ENCODE peak calls at places on chromosome 10, in eight cellular contexts. M, P, V, F, Y, Z, X and J are unnamed samples.

GRCh38 chr10:124648738-124649137 is 95.4 kb downstream of the FAM53B start:
- DNase-seq in Y (peak), X (peak), P (no peak), V (no peak), M (peak), F (peak), Z (peak), J (no peak)

GRCh38 chr10:112382539-112383235 is 8.8 kb downstream of the ACSL5 start:
- DNase-seq in X (no peak), P (no peak), M (no peak), Z (no peak), V (no peak), Y (no peak), F (no peak), J (no peak)

GRCh38 chr10:50396491-50397311 is 145.4 kb upstream of the ASAH2 start:
- DNase-seq in V (no peak), Z (no peak), X (no peak), P (no peak), F (no peak), Y (no peak), M (no peak), J (no peak)

GRCh38 chr10:119620241-119620753 is 23.5 kb upstream of the TIAL1 start:
- DNase-seq in X (no peak), Z (no peak), M (peak), P (no peak), Y (peak), F (no peak), V (no peak), J (no peak)

GRCh38 chr10:71627230-71627939 is 92.2 kb downstream of the C10orf105 start:
- DNase-seq in X (no peak), Y (peak), F (no peak), V (no peak), M (no peak), Z (no peak), P (no peak), J (no peak)

GRCh38 chr10:32950457-32951109 is 7.4 kb downstream of the ITGB1 start:
- DNase-seq in P (no peak), Y (no peak), Z (no peak), F (no peak), V (no peak), M (no peak), X (no peak), J (no peak)

GRCh38 chr10:130333185-130333584 is 197.0 kb downstream of the GLRX3 start:
- DNase-seq in V (no peak), P (no peak), F (no peak), X (no peak), Y (peak), M (no peak), Z (no peak), J (no peak)

GRCh38 chr10:63595072-63595471 is 73.9 kb downstream of the REEP3 start:
- DNase-seq in Y (no peak), Z (no peak), M (no peak), P (no peak), F (no peak), X (no peak), V (no peak), J (no peak)

GRCh38 chr10:131784363-131785120 is 116.3 kb upstream of the PPP2R2D start:
- DNase-seq in M (no peak), F (no peak), P (no peak), X (no peak), Y (no peak), Z (no peak), V (no peak), J (no peak)

GRCh38 chr10:67115972-67116371 is 190.1 kb downstream of the LRRTM3 start:
- DNase-seq in F (no peak), X (no peak), Y (no peak), Z (no peak), P (peak), V (no peak), M (no peak), J (no peak)

GRCh38 chr10:1625731-1626130 is 111.6 kb downstream of the ADARB2 start:
- DNase-seq in M (no peak), P (no peak), Y (no peak), Z (no peak), F (no peak), X (no peak), V (no peak), J (peak)

GRCh38 chr10:67837519-67838314 is at the start of gene DNAJC12:
- DNase-seq in M (no peak), F (no peak), P (peak), X (no peak), Z (no peak), V (no peak), Y (peak), J (no peak)

GRCh38 chr10:33743429-33743857 is 409.0 kb upstream of the NRP1 start:
- DNase-seq in P (no peak), F (no peak), X (peak), Y (no peak), Z (peak), M (no peak), V (no peak), J (no peak)

GRCh38 chr10:18202600-18203150 is 62.5 kb downstream of the CACNB2 start:
- DNase-seq in V (no peak), P (no peak), M (no peak), F (no peak), X (no peak), Y (no peak), Z (no peak), J (no peak)

GRCh38 chr10:94146313-94146712 is 152.6 kb downstream of the PLCE1 start:
- DNase-seq in P (no peak), X (no peak), Y (no peak), V (no peak), M (no peak), Z (no peak), F (no peak), J (no peak)

GRCh38 chr10:84715911-84716310 is 387.5 kb downstream of the CCSER2 start:
- DNase-seq in Y (peak), P (peak), X (no peak), F (no peak), Z (peak), V (no peak), M (no peak), J (no peak)

GRCh38 chr10:35555962-35556930 is 48.9 kb upstream of the GJD4 start:
- DNase-seq in P (no peak), Y (no peak), X (no peak), M (no peak), F (no peak), V (no peak), Z (no peak), J (no peak)

GRCh38 chr10:31977440-31978157 is 49.0 kb upstream of the ARHGAP12 start:
- DNase-seq in Z (no peak), V (no peak), Y (peak), X (no peak), F (no peak), P (no peak), M (no peak), J (no peak)

GRCh38 chr10:100934084-100934659 is 21.4 kb downstream of the SLF2 start:
- DNase-seq in M (no peak), P (no peak), Y (peak), F (no peak), Z (no peak), V (no peak), X (no peak), J (no peak)

GRCh38 chr10:73940634-73941221 is 29.8 kb downstream of the PLAU start:
- DNase-seq in X (no peak), P (peak), Y (peak), F (peak), Z (peak), V (peak), M (peak), J (peak)

GRCh38 chr10:60237977-60238376 is 151.7 kb downstream of the ANK3 start:
- DNase-seq in F (no peak), Z (no peak), Y (peak), P (no peak), X (peak), M (no peak), V (no peak), J (no peak)

GRCh38 chr10:90587081-90587491 is 270.8 kb downstream of the HTR7 start:
- DNase-seq in Z (no peak), X (no peak), P (peak), F (no peak), Y (no peak), M (no peak), V (no peak), J (no peak)

GRCh38 chr10:101625821-101626412 is 37.8 kb downstream of the DPCD start:
- DNase-seq in M (peak), P (no peak), X (no peak), Z (no peak), F (no peak), V (peak), Y (peak), J (no peak)

GRCh38 chr10:3067045-3067858 is at the start of gene PFKP:
- DNase-seq in F (no peak), M (peak), P (no peak), Z (peak), X (no peak), Y (peak), V (peak), J (peak)
- TF ChIP-seq POLR2A in F (peak), M (no peak), P (peak), Z (peak), X (peak), Y (peak), V (no peak), J (no peak)

GRCh38 chr10:99621454-99622246 is 1.4 kb upstream of the SLC25A28 start:
- DNase-seq in V (no peak), P (no peak), Z (no peak), Y (no peak), X (no peak), F (no peak), M (peak), J (no peak)

GRCh38 chr10:99620713-99621453 is 644 bp upstream of the SLC25A28 start:
- DNase-seq in X (peak), V (peak), Y (peak), M (peak), P (peak), Z (peak), F (peak), J (peak)

GRCh38 chr10:99623919-99624318 is 3.7 kb upstream of the SLC25A28 start:
- DNase-seq in P (no peak), V (no peak), M (no peak), Y (no peak), X (no peak), Z (no peak), F (no peak), J (no peak)

GRCh38 chr10:99619090-99619800 is 994 bp downstream of the SLC25A28 start:
- DNase-seq in Y (peak), M (no peak), P (no peak), Z (no peak), X (peak), F (no peak), V (no peak), J (no peak)

GRCh38 chr10:99619851-99620712 is at the start of gene SLC25A28:
- DNase-seq in F (peak), X (peak), V (peak), Y (peak), P (peak), M (peak), Z (peak), J (peak)
- TF ChIP-seq POLR2A in F (no peak), X (no peak), V (no peak), Y (no peak), P (no peak), M (no peak), Z (no peak), J (no peak)

DNA sequence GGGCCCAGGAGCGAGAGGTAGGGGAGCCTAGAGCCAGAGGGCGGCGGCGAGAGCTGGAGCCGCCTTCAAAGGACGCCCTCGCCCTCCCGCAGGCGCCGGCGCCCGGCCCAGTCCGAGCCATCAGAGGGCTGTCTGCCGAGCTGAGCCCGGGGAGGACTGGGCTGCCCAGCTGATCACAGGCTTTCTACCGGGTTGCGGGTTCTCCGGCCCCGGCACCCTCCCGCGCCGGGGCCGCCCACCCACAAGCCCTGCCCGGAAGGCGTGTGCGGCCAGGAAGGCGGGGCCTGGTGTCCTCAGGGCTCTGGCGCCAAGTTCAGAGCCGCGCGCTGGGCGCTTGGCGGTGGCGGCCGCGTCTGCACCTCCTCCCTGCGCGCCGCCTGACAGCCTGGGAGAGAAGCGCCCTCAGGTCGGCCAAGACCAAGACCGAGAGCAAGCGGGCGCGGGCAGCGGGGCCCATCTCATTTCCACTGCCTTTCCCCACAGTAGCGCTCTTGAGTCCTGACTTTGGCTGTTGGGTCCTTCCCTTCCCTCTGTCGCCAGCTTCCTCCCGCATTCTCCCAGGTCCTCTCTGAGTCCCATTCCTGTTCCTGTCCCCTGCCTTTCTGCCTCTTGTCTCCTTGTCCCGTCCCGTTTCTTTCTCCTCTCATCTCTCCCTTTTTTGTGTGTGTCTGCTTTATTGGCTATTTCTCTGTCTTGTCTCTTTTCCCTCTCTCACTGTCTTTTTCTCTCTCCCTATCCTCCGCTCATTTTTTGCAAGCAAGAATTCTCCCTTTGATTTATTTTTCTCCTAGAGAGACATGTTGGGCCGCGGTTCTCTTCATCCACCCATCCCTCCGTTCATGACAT is 60.6 kb upstream of the MSMB start:
- DNase-seq in Z (peak), F (no peak), Y (peak), V (no peak), M (peak), X (no peak), P (peak), J (peak)
- TF ChIP-seq POLR2A in Z (no peak), F (no peak), Y (peak), V (no peak), M (no peak), X (no peak), P (peak), J (no peak)

GRCh38 chr10:110527731-110528171 is 30.0 kb downstream of the DUSP5 start:
- DNase-seq in Y (no peak), Z (no peak), M (no peak), X (no peak), F (no peak), P (no peak), V (no peak), J (peak)

GRCh38 chr10:110530131-110530831 is 32.6 kb downstream of the DUSP5 start:
- DNase-seq in V (peak), Y (no peak), M (peak), P (peak), Z (no peak), X (no peak), F (peak), J (peak)

GRCh38 chr10:110529596-110530011 is 31.9 kb downstream of the DUSP5 start:
- DNase-seq in M (no peak), V (no peak), Y (no peak), X (peak), P (no peak), F (no peak), Z (no peak), J (peak)

GRCh38 chr10:110525349-110526260 is 27.9 kb downstream of the DUSP5 start:
- DNase-seq in P (no peak), V (no peak), Z (no peak), F (no peak), M (no peak), Y (peak), X (no peak), J (no peak)

GRCh38 chr10:110528224-110528997 is 30.7 kb downstream of the DUSP5 start:
- DNase-seq in P (no peak), V (no peak), X (no peak), Y (no peak), M (no peak), F (no peak), Z (no peak), J (no peak)
- TF ChIP-seq POLR2A in P (no peak), V (no peak), X (no peak), Y (no peak), M (no peak), F (no peak), Z (no peak), J (no peak)

GRCh38 chr10:117004627-117005453 is at the start of gene SHTN1:
- DNase-seq in P (peak), F (peak), V (peak), X (no peak), Y (peak), Z (peak), M (peak), J (peak)
- TF ChIP-seq POLR2A in P (peak), F (no peak), V (no peak), X (no peak), Y (no peak), Z (peak), M (no peak), J (no peak)

GRCh38 chr10:92689663-92690210 is at the start of gene HHEX:
- DNase-seq in M (peak), Z (peak), Y (peak), V (no peak), F (no peak), X (no peak), P (peak), J (no peak)
- TF ChIP-seq POLR2A in M (peak), Z (no peak), Y (peak), V (no peak), F (no peak), X (peak), P (peak), J (no peak)